ENCODE peak calls at places on chromosomes 2 and 18, in eight cellular contexts. A is activated CD8-positive, alpha-beta memory T cell treated with anti-CD3 and anti-CD28 coated beads, Interleukin-2, amount 10 ng/mL, durations not matched to agents 7 days and 5 days; O is NCI-H446 treated with DMSO at 0.1 percent for 48 hours; R is NCI-H1105; X is NCI-H2029 treated with DMSO at 0.1 percent for 48 hours; E is RWPE1; U is EH; T is small intestine. W is an unnamed sample.

GRCh38 chr18:58336605-58337004 is 292.3 kb downstream of the ALPK2 start:
- DNase-seq in A (no peak), O (no peak), R (no peak), X (no peak), E (no peak), U (peak), T (no peak), W (peak)

GRCh38 chr18:3871687-3872086 is 421.7 kb downstream of the TGIF1 start:
- DNase-seq in A (no peak), O (no peak), R (no peak), X (no peak), E (no peak), U (no peak), T (no peak), W (no peak)

GRCh38 chr2:117693651-117694050 is 120.8 kb upstream of the DDX18 start:
- DNase-seq in A (no peak), O (no peak), R (no peak), X (no peak), E (no peak), U (no peak), T (no peak), W (no peak)

GRCh38 chr2:120109186-120110061 is 96.5 kb downstream of the EPB41L5 start:
- DNase-seq in A (peak), O (no peak), R (no peak), X (peak), E (peak), U (peak), T (peak), W (peak)

GRCh38 chr2:104043864-104044263 is 810.1 kb upstream of the POU3F3 start:
- DNase-seq in A (no peak), O (no peak), R (no peak), X (no peak), E (no peak), U (no peak), T (no peak), W (no peak)

GRCh38 chr2:216492951-216493685 is 5.5 kb upstream of the RPL37A start:
- DNase-seq in A (no peak), O (no peak), R (no peak), X (no peak), E (peak), U (peak), T (no peak), W (peak)

GRCh38 chr2:190413421-190413820 is 5.3 kb downstream of the MFSD6 start:
- DNase-seq in A (no peak), O (peak), R (peak), X (peak), E (peak), U (no peak), T (no peak), W (no peak)

GRCh38 chr2:128696421-128696820 is 377.8 kb upstream of the HS6ST1 start:
- DNase-seq in A (no peak), O (no peak), R (no peak), X (no peak), E (no peak), U (no peak), T (no peak), W (no peak)

GRCh38 chr2:235432741-235433520 is 60.9 kb upstream of the AGAP1 start:
- DNase-seq in A (no peak), O (no peak), R (no peak), X (peak), E (no peak), U (no peak), T (no peak), W (no peak)

GRCh38 chr2:151410485-151410833 is 757 bp downstream of the RIF1 start:
- DNase-seq in A (peak), O (no peak), R (peak), X (peak), E (peak), U (peak), T (no peak), W (peak)

GRCh38 chr2:238462782-238463396 is 36.2 kb downstream of the ASB1 start:
- DNase-seq in A (no peak), O (peak), R (peak), X (peak), E (peak), U (peak), T (peak), W (peak)

GRCh38 chr2:16663121-16663905 is 2.3 kb downstream of the CYRIA start:
- DNase-seq in A (no peak), O (no peak), R (no peak), X (no peak), E (no peak), U (no peak), T (no peak), W (no peak)

GRCh38 chr2:240572141-240573031 is 4.1 kb downstream of the RNPEPL1 start:
- DNase-seq in A (no peak), O (no peak), R (no peak), X (no peak), E (no peak), U (no peak), T (no peak), W (no peak)

GRCh38 chr2:119940856-119941255 is 72.0 kb upstream of the EPB41L5 start:
- DNase-seq in A (no peak), O (no peak), R (no peak), X (no peak), E (no peak), U (no peak), T (no peak), W (no peak)

GRCh38 chr18:59873616-59874015 is 26.2 kb upstream of the PMAIP1 start:
- DNase-seq in A (no peak), O (no peak), R (no peak), X (no peak), E (no peak), U (peak), T (no peak), W (no peak)

GRCh38 chr2:141041281-141041680 is 1089.5 kb downstream of the LRP1B start:
- DNase-seq in A (no peak), O (peak), R (no peak), X (no peak), E (no peak), U (no peak), T (no peak), W (peak)

GRCh38 chr2:233940376-233941276 is 23.5 kb downstream of the TRPM8 start:
- DNase-seq in A (no peak), O (no peak), R (no peak), X (no peak), E (no peak), U (no peak), T (peak), W (no peak)

W was measured in iris pigment epithelial cell.